ENCODE peak calls at places on chromosome 12, in six cellular contexts. M is erythroblast; X is H7; K is substantia nigra; I is activated gamma-delta T cell treated with anti-CD3 and anti-CD28 coated beads, Interleukin-2, amount 50 U/mL, for 16 hours; D is cerebellar cortex. E is an unnamed sample.

GRCh38 chr12:29238822-29239291 is 89.8 kb downstream of the FAR2 start:
- DNase-seq in M (no peak), X (no peak), K (no peak), I (no peak), D (no peak), E (no peak)

GRCh38 chr12:19243577-19243976 is 114.0 kb downstream of the PLEKHA5 start:
- DNase-seq in M (no peak), X (no peak), K (no peak), I (no peak), D (no peak), E (no peak)

GRCh38 chr12:113766880-113767878 is 198.9 kb downstream of the RBM19 start:
- DNase-seq in M (no peak), X (no peak), K (no peak), I (no peak), D (no peak), E (no peak)

GRCh38 chr12:130335517-130336392 is 1.9 kb upstream of the PIWIL1 start:
- DNase-seq in M (peak), X (peak), K (no peak), I (no peak), D (peak), E (peak)

GRCh38 chr12:106248849-106249371 is 1.1 kb upstream of the CKAP4 start:
- DNase-seq in M (no peak), X (no peak), K (no peak), I (peak), D (peak), E (no peak)

GRCh38 chr12:124044809-124045321 is 71.8 kb downstream of the ZNF664 start:
- DNase-seq in M (no peak), X (no peak), K (no peak), I (no peak), D (no peak), E (no peak)

GRCh38 chr12:25262696-25263095 is 12.0 kb upstream of the KRAS start:
- DNase-seq in M (no peak), X (no peak), K (no peak), I (no peak), D (no peak), E (no peak)

GRCh38 chr12:64890873-64891468 is 66.5 kb downstream of the TBC1D30 start:
- DNase-seq in M (peak), X (peak), K (no peak), I (peak), D (peak), E (peak)

GRCh38 chr12:34340534-34341361 is 318.5 kb downstream of the ALG10 start:
- DNase-seq in M (no peak), X (peak), K (no peak), I (no peak), D (no peak), E (no peak)

GRCh38 chr12:104152691-104153241 is 14.8 kb upstream of the NFYB start:
- DNase-seq in M (no peak), X (no peak), K (no peak), I (no peak), D (no peak), E (no peak)

GRCh38 chr12:131853832-131854797 is 25.9 kb downstream of the MMP17 start:
- DNase-seq in M (no peak), X (peak), K (no peak), I (no peak), D (no peak), E (no peak)

GRCh38 chr12:49358548-49359141 is 8.6 kb upstream of the SPATS2 start:
- DNase-seq in M (peak), X (peak), K (no peak), I (peak), D (peak), E (peak)

GRCh38 chr12:54420766-54421144 is 1.7 kb upstream of the ITGA5 start:
- DNase-seq in M (no peak), X (peak), K (no peak), I (no peak), D (no peak), E (no peak)

GRCh38 chr12:2877959-2878732 is 1.1 kb downstream of the RHNO1 start:
- DNase-seq in M (peak), X (peak), K (no peak), I (no peak), D (no peak), E (peak)

GRCh38 chr12:15532364-15532977 is 210.2 kb downstream of the PTPRO start:
- DNase-seq in M (peak), X (peak), K (no peak), I (peak), D (peak), E (no peak)

GRCh38 chr12:19236656-19237055 is 107.1 kb downstream of the PLEKHA5 start:
- DNase-seq in M (no peak), X (no peak), K (no peak), I (no peak), D (no peak), E (no peak)

GRCh38 chr12:125113263-125113662 is 48.0 kb downstream of the AACS start:
- DNase-seq in M (no peak), X (no peak), K (no peak), I (no peak), D (no peak), E (no peak)

GRCh38 chr12:116604883-116605641 is 45.9 kb downstream of the MAP1LC3B2 start:
- DNase-seq in M (no peak), X (no peak), K (no peak), I (no peak), D (peak), E (no peak)

GRCh38 chr12:65022441-65022840 is 98.7 kb downstream of the WIF1 start:
- DNase-seq in M (no peak), X (no peak), K (no peak), I (no peak), D (no peak), E (no peak)

GRCh38 chr12:32148372-32148771 is 41.7 kb downstream of the BICD1 start:
- DNase-seq in M (no peak), X (no peak), K (no peak), I (no peak), D (no peak), E (no peak)

GRCh38 chr12:32135967-32136366 is 29.3 kb downstream of the BICD1 start:
- DNase-seq in M (no peak), X (no peak), K (no peak), I (no peak), D (no peak), E (no peak)

E was measured in NCI-H748 treated with DMSO at 0.1 percent for 48 hours.